ENCODE peak calls at places on chromosomes 3 and 15, in nine cellular contexts. B, H, Y, D, W, E, O, N and V are unnamed samples.

GRCh38 chr15:50636146-50636545 is 50.5 kb downstream of the TRPM7 start:
- DNase-seq in B (no peak), H (no peak), Y (no peak), D (no peak), W (no peak), E (no peak), O (no peak), N (no peak), V (no peak)

GRCh38 chr3:102533784-102534183 is 99.0 kb downstream of the ZPLD1 start:
- DNase-seq in B (no peak), H (no peak), Y (no peak), D (no peak), W (no peak), E (no peak), O (no peak), N (no peak), V (no peak)

GRCh38 chr15:66496951-66497501 is 536 bp downstream of the SNAPC5 start:
- DNase-seq in B (no peak), H (no peak), Y (no peak), D (peak; percentile 39), W (peak; percentile 29), E (no peak), O (no peak), N (no peak), V (no peak)

GRCh38 chr15:46312133-46312740 is 677.4 kb downstream of the SQOR start:
- DNase-seq in B (peak; percentile 21), H (peak; percentile 8), Y (peak; percentile 52), D (peak; percentile 39), W (peak; percentile 86), E (peak; percentile 41), O (peak; percentile 46), N (no peak), V (no peak)

GRCh38 chr15:69194854-69195253 is 34.4 kb downstream of the GLCE start:
- DNase-seq in B (peak; percentile 9), H (no peak), Y (peak; percentile 8), D (no peak), W (no peak), E (no peak), O (no peak), N (no peak), V (no peak)

GRCh38 chr15:51866751-51867150 is 37.3 kb downstream of the TMOD3 start:
- DNase-seq in B (no peak), H (no peak), Y (no peak), D (no peak), W (no peak), E (no peak), O (no peak), N (no peak), V (no peak)

GRCh38 chr3:110165344-110165743 is 828.0 kb upstream of the DPPA4 start:
- DNase-seq in B (no peak), H (no peak), Y (peak; percentile 14), D (no peak), W (no peak), E (peak; percentile 1), O (no peak), N (no peak), V (no peak)

GRCh38 chr3:124315215-124316033 is 323.5 kb upstream of the ROPN1 start:
- DNase-seq in B (peak; percentile 11), H (peak; percentile 3), Y (peak; percentile 53), D (no peak), W (no peak), E (peak; percentile 62), O (no peak), N (no peak), V (no peak)

GRCh38 chr15:39936187-39936586 is 2.3 kb downstream of the EIF2AK4 start:
- DNase-seq in B (peak; percentile 76), H (no peak), Y (peak; percentile 62), D (no peak), W (no peak), E (peak; percentile 64), O (no peak), N (no peak), V (no peak)

GRCh38 chr15:89172921-89173320 is 48.5 kb downstream of the RLBP1 start:
- DNase-seq in B (no peak), H (no peak), Y (no peak), D (no peak), W (no peak), E (no peak), O (no peak), N (no peak), V (no peak)

GRCh38 chr3:163622384-163622783 is 1455.9 kb downstream of the SI start:
- DNase-seq in B (no peak), H (peak; percentile 0), Y (no peak), D (peak; percentile 5), W (no peak), E (no peak), O (no peak), N (no peak), V (no peak)

GRCh38 chr3:76470285-76470684 is 569.6 kb upstream of the ROBO2 start:
- DNase-seq in B (peak; percentile 89), H (no peak), Y (peak; percentile 70), D (no peak), W (no peak), E (peak; percentile 95), O (no peak), N (no peak), V (no peak)

GRCh38 chr3:181105636-181106035 is 116.1 kb upstream of the DNAJC19 start:
- DNase-seq in B (no peak), H (no peak), Y (no peak), D (no peak), W (peak; percentile 54), E (no peak), O (no peak), N (no peak), V (no peak)

GRCh38 chr3:132556467-132557159 is 40.5 kb upstream of the ACKR4 start:
- DNase-seq in B (no peak), H (no peak), Y (no peak), D (no peak), W (no peak), E (no peak), O (peak; percentile 55), N (no peak), V (no peak)

GRCh38 chr3:67648229-67648628 is 6.2 kb downstream of the SUCLG2 start:
- DNase-seq in B (no peak), H (no peak), Y (no peak), D (no peak), W (no peak), E (no peak), O (no peak), N (no peak), V (no peak)

GRCh38 chr3:150098621-150099020 is 127.9 kb upstream of the PFN2 start:
- DNase-seq in B (no peak), H (no peak), Y (no peak), D (no peak), W (no peak), E (no peak), O (no peak), N (no peak), V (no peak)

GRCh38 chr15:82985688-82986441 is at the start of gene RAMAC:
- DNase-seq in B (peak; percentile 95), H (peak; percentile 92), Y (peak; percentile 96), D (peak; percentile 91), W (peak; percentile 94), E (peak; percentile 95), O (peak; percentile 91), N (peak; percentile 84), V (peak; percentile 89)

GRCh38 chr3:24199305-24199704 is 254.2 kb downstream of the NR1D2 start:
- DNase-seq in B (no peak), H (no peak), Y (no peak), D (no peak), W (no peak), E (no peak), O (no peak), N (no peak), V (no peak)